ENCODE peak calls at places on chromosomes 1 and 21, in seven cellular contexts. One of them, this sample, is unnamed.

GRCh38 chr1:91166106-91166712 is 144.4 kb upstream of the ZNF644 start:
- DNase-seq in AG08395: peak; percentile 76
- DNase-seq in activated T-cell treated with anti-CD3 and anti-CD28 coated beads, Interleukin-2, amount 50 U/mL, for 72 hours: peak; percentile 34
- DNase-seq in stimulated activated naive CD8-positive, alpha-beta T cell treated with anti-CD3 and anti-CD28 coated beads, Interleukin-15, Interleukin-2, amounts not matched to agents 100 U/mL and 50 U/mL, for 24 hours: peak; percentile 42
- DNase-seq in iPS DF 6.9: no peak
- DNase-seq in nephron progenitor cell: peak; percentile 66
- DNase-seq in heart right ventricle: peak; percentile 19
- DNase-seq in this sample: peak; percentile 43

GRCh38 chr21:40019076-40019475 is 151.8 kb downstream of the PCP4 start:
- DNase-seq in AG08395: no peak
- DNase-seq in activated T-cell treated with anti-CD3 and anti-CD28 coated beads, Interleukin-2, amount 50 U/mL, for 72 hours: no peak
- DNase-seq in stimulated activated naive CD8-positive, alpha-beta T cell treated with anti-CD3 and anti-CD28 coated beads, Interleukin-15, Interleukin-2, amounts not matched to agents 100 U/mL and 50 U/mL, for 24 hours: no peak
- DNase-seq in iPS DF 6.9: no peak
- DNase-seq in nephron progenitor cell: no peak
- DNase-seq in heart right ventricle: no peak
- DNase-seq in this sample: no peak

GRCh38 chr1:55040953-55041494 is 1.7 kb downstream of the PCSK9 start:
- DNase-seq in AG08395: no peak
- DNase-seq in activated T-cell treated with anti-CD3 and anti-CD28 coated beads, Interleukin-2, amount 50 U/mL, for 72 hours: no peak
- DNase-seq in stimulated activated naive CD8-positive, alpha-beta T cell treated with anti-CD3 and anti-CD28 coated beads, Interleukin-15, Interleukin-2, amounts not matched to agents 100 U/mL and 50 U/mL, for 24 hours: no peak
- DNase-seq in iPS DF 6.9: no peak
- DNase-seq in nephron progenitor cell: no peak
- DNase-seq in heart right ventricle: no peak
- DNase-seq in this sample: no peak

GRCh38 chr21:26148834-26149354 is 21.7 kb downstream of the APP start:
- DNase-seq in AG08395: peak; percentile 42
- DNase-seq in activated T-cell treated with anti-CD3 and anti-CD28 coated beads, Interleukin-2, amount 50 U/mL, for 72 hours: no peak
- DNase-seq in stimulated activated naive CD8-positive, alpha-beta T cell treated with anti-CD3 and anti-CD28 coated beads, Interleukin-15, Interleukin-2, amounts not matched to agents 100 U/mL and 50 U/mL, for 24 hours: no peak
- DNase-seq in iPS DF 6.9: no peak
- DNase-seq in nephron progenitor cell: no peak
- DNase-seq in heart right ventricle: no peak
- DNase-seq in this sample: no peak

GRCh38 chr1:188584119-188584518 is 1755.4 kb downstream of the PLA2G4A start:
- DNase-seq in AG08395: no peak
- DNase-seq in activated T-cell treated with anti-CD3 and anti-CD28 coated beads, Interleukin-2, amount 50 U/mL, for 72 hours: no peak
- DNase-seq in stimulated activated naive CD8-positive, alpha-beta T cell treated with anti-CD3 and anti-CD28 coated beads, Interleukin-15, Interleukin-2, amounts not matched to agents 100 U/mL and 50 U/mL, for 24 hours: no peak
- DNase-seq in iPS DF 6.9: no peak
- DNase-seq in nephron progenitor cell: no peak
- DNase-seq in heart right ventricle: no peak
- DNase-seq in this sample: no peak

GRCh38 chr1:230303822-230304221 is 122.3 kb downstream of the PGBD5 start:
- DNase-seq in AG08395: peak; percentile 49
- DNase-seq in activated T-cell treated with anti-CD3 and anti-CD28 coated beads, Interleukin-2, amount 50 U/mL, for 72 hours: peak; percentile 15
- DNase-seq in stimulated activated naive CD8-positive, alpha-beta T cell treated with anti-CD3 and anti-CD28 coated beads, Interleukin-15, Interleukin-2, amounts not matched to agents 100 U/mL and 50 U/mL, for 24 hours: no peak
- DNase-seq in iPS DF 6.9: no peak
- DNase-seq in nephron progenitor cell: no peak
- DNase-seq in heart right ventricle: no peak
- DNase-seq in this sample: no peak

GRCh38 chr1:218759795-218760194 is 413.9 kb upstream of the LYPLAL1 start:
- DNase-seq in AG08395: no peak
- DNase-seq in activated T-cell treated with anti-CD3 and anti-CD28 coated beads, Interleukin-2, amount 50 U/mL, for 72 hours: no peak
- DNase-seq in stimulated activated naive CD8-positive, alpha-beta T cell treated with anti-CD3 and anti-CD28 coated beads, Interleukin-15, Interleukin-2, amounts not matched to agents 100 U/mL and 50 U/mL, for 24 hours: no peak
- DNase-seq in iPS DF 6.9: no peak
- DNase-seq in nephron progenitor cell: no peak
- DNase-seq in heart right ventricle: no peak
- DNase-seq in this sample: no peak

GRCh38 chr21:17829472-17829871 is 10.3 kb upstream of the C21orf91 start:
- DNase-seq in AG08395: peak; percentile 39
- DNase-seq in activated T-cell treated with anti-CD3 and anti-CD28 coated beads, Interleukin-2, amount 50 U/mL, for 72 hours: no peak
- DNase-seq in stimulated activated naive CD8-positive, alpha-beta T cell treated with anti-CD3 and anti-CD28 coated beads, Interleukin-15, Interleukin-2, amounts not matched to agents 100 U/mL and 50 U/mL, for 24 hours: no peak
- DNase-seq in iPS DF 6.9: no peak
- DNase-seq in nephron progenitor cell: no peak
- DNase-seq in heart right ventricle: no peak
- DNase-seq in this sample: no peak

GRCh38 chr1:161071886-161072371 is 2.2 kb upstream of the ARHGAP30 start:
- DNase-seq in AG08395: peak; percentile 79
- DNase-seq in activated T-cell treated with anti-CD3 and anti-CD28 coated beads, Interleukin-2, amount 50 U/mL, for 72 hours: peak; percentile 58
- DNase-seq in stimulated activated naive CD8-positive, alpha-beta T cell treated with anti-CD3 and anti-CD28 coated beads, Interleukin-15, Interleukin-2, amounts not matched to agents 100 U/mL and 50 U/mL, for 24 hours: peak; percentile 66
- DNase-seq in iPS DF 6.9: peak; percentile 33
- DNase-seq in nephron progenitor cell: peak; percentile 48
- DNase-seq in heart right ventricle: peak; percentile 38
- DNase-seq in this sample: peak; percentile 54

GRCh38 chr21:45507523-45507875 is 34.7 kb downstream of the SLC19A1 start:
- DNase-seq in AG08395: no peak
- DNase-seq in activated T-cell treated with anti-CD3 and anti-CD28 coated beads, Interleukin-2, amount 50 U/mL, for 72 hours: no peak
- DNase-seq in stimulated activated naive CD8-positive, alpha-beta T cell treated with anti-CD3 and anti-CD28 coated beads, Interleukin-15, Interleukin-2, amounts not matched to agents 100 U/mL and 50 U/mL, for 24 hours: no peak
- DNase-seq in iPS DF 6.9: no peak
- DNase-seq in nephron progenitor cell: peak; percentile 3
- DNase-seq in heart right ventricle: no peak
- DNase-seq in this sample: no peak

GRCh38 chr1:161983725-161984124 is 39.9 kb downstream of the OLFML2B start:
- DNase-seq in AG08395: no peak
- DNase-seq in activated T-cell treated with anti-CD3 and anti-CD28 coated beads, Interleukin-2, amount 50 U/mL, for 72 hours: no peak
- DNase-seq in stimulated activated naive CD8-positive, alpha-beta T cell treated with anti-CD3 and anti-CD28 coated beads, Interleukin-15, Interleukin-2, amounts not matched to agents 100 U/mL and 50 U/mL, for 24 hours: no peak
- DNase-seq in iPS DF 6.9: no peak
- DNase-seq in nephron progenitor cell: no peak
- DNase-seq in heart right ventricle: no peak
- DNase-seq in this sample: no peak

GRCh38 chr21:41967708-41968107 is 13.9 kb upstream of the C2CD2 start:
- DNase-seq in AG08395: no peak
- DNase-seq in activated T-cell treated with anti-CD3 and anti-CD28 coated beads, Interleukin-2, amount 50 U/mL, for 72 hours: no peak
- DNase-seq in stimulated activated naive CD8-positive, alpha-beta T cell treated with anti-CD3 and anti-CD28 coated beads, Interleukin-15, Interleukin-2, amounts not matched to agents 100 U/mL and 50 U/mL, for 24 hours: no peak
- DNase-seq in iPS DF 6.9: no peak
- DNase-seq in nephron progenitor cell: no peak
- DNase-seq in heart right ventricle: no peak
- DNase-seq in this sample: no peak

GRCh38 chr1:205270764-205271163 is 43.0 kb downstream of the TMCC2 start:
- DNase-seq in AG08395: no peak
- DNase-seq in activated T-cell treated with anti-CD3 and anti-CD28 coated beads, Interleukin-2, amount 50 U/mL, for 72 hours: no peak
- DNase-seq in stimulated activated naive CD8-positive, alpha-beta T cell treated with anti-CD3 and anti-CD28 coated beads, Interleukin-15, Interleukin-2, amounts not matched to agents 100 U/mL and 50 U/mL, for 24 hours: no peak
- DNase-seq in iPS DF 6.9: no peak
- DNase-seq in nephron progenitor cell: no peak
- DNase-seq in heart right ventricle: no peak
- DNase-seq in this sample: no peak

GRCh38 chr1:93804412-93804811 is 74.6 kb downstream of the DNTTIP2 start:
- DNase-seq in AG08395: peak; percentile 63
- DNase-seq in activated T-cell treated with anti-CD3 and anti-CD28 coated beads, Interleukin-2, amount 50 U/mL, for 72 hours: no peak
- DNase-seq in stimulated activated naive CD8-positive, alpha-beta T cell treated with anti-CD3 and anti-CD28 coated beads, Interleukin-15, Interleukin-2, amounts not matched to agents 100 U/mL and 50 U/mL, for 24 hours: no peak
- DNase-seq in iPS DF 6.9: no peak
- DNase-seq in nephron progenitor cell: no peak
- DNase-seq in heart right ventricle: peak; percentile 23
- DNase-seq in this sample: no peak

GRCh38 chr1:31487143-31487542 is 74.1 kb downstream of the SERINC2 start:
- DNase-seq in AG08395: no peak
- DNase-seq in activated T-cell treated with anti-CD3 and anti-CD28 coated beads, Interleukin-2, amount 50 U/mL, for 72 hours: peak; percentile 13
- DNase-seq in stimulated activated naive CD8-positive, alpha-beta T cell treated with anti-CD3 and anti-CD28 coated beads, Interleukin-15, Interleukin-2, amounts not matched to agents 100 U/mL and 50 U/mL, for 24 hours: no peak
- DNase-seq in iPS DF 6.9: no peak
- DNase-seq in nephron progenitor cell: no peak
- DNase-seq in heart right ventricle: no peak
- DNase-seq in this sample: no peak

GRCh38 chr21:42414928-42415769 is 11.4 kb downstream of the UBASH3A start:
- DNase-seq in AG08395: no peak
- DNase-seq in activated T-cell treated with anti-CD3 and anti-CD28 coated beads, Interleukin-2, amount 50 U/mL, for 72 hours: peak; percentile 94
- DNase-seq in stimulated activated naive CD8-positive, alpha-beta T cell treated with anti-CD3 and anti-CD28 coated beads, Interleukin-15, Interleukin-2, amounts not matched to agents 100 U/mL and 50 U/mL, for 24 hours: peak; percentile 94
- DNase-seq in iPS DF 6.9: no peak
- DNase-seq in nephron progenitor cell: no peak
- DNase-seq in heart right ventricle: no peak
- DNase-seq in this sample: peak; percentile 68

GRCh38 chr21:29546071-29546470 is 247.3 kb downstream of the BACH1 start:
- DNase-seq in AG08395: peak; percentile 5
- DNase-seq in activated T-cell treated with anti-CD3 and anti-CD28 coated beads, Interleukin-2, amount 50 U/mL, for 72 hours: no peak
- DNase-seq in stimulated activated naive CD8-positive, alpha-beta T cell treated with anti-CD3 and anti-CD28 coated beads, Interleukin-15, Interleukin-2, amounts not matched to agents 100 U/mL and 50 U/mL, for 24 hours: no peak
- DNase-seq in iPS DF 6.9: no peak
- DNase-seq in nephron progenitor cell: no peak
- DNase-seq in heart right ventricle: no peak
- DNase-seq in this sample: no peak

GRCh38 chr1:211319892-211320291 is 6.7 kb upstream of the TRAF5 start:
- DNase-seq in AG08395: no peak
- DNase-seq in activated T-cell treated with anti-CD3 and anti-CD28 coated beads, Interleukin-2, amount 50 U/mL, for 72 hours: no peak
- DNase-seq in stimulated activated naive CD8-positive, alpha-beta T cell treated with anti-CD3 and anti-CD28 coated beads, Interleukin-15, Interleukin-2, amounts not matched to agents 100 U/mL and 50 U/mL, for 24 hours: no peak
- DNase-seq in iPS DF 6.9: no peak
- DNase-seq in nephron progenitor cell: no peak
- DNase-seq in heart right ventricle: no peak
- DNase-seq in this sample: no peak

GRCh38 chr1:227562923-227563318 is 435 bp upstream of the ZNF678 start:
- DNase-seq in AG08395: no peak
- DNase-seq in activated T-cell treated with anti-CD3 and anti-CD28 coated beads, Interleukin-2, amount 50 U/mL, for 72 hours: no peak
- DNase-seq in stimulated activated naive CD8-positive, alpha-beta T cell treated with anti-CD3 and anti-CD28 coated beads, Interleukin-15, Interleukin-2, amounts not matched to agents 100 U/mL and 50 U/mL, for 24 hours: no peak
- DNase-seq in iPS DF 6.9: no peak
- DNase-seq in nephron progenitor cell: no peak
- DNase-seq in heart right ventricle: no peak
- DNase-seq in this sample: no peak